ENCODE peak calls at places on chromosomes 2 and 18, in nine cellular contexts. U is esophagus squamous epithelium, F is H54, R is heart left ventricle, P is A549, A is vagina, O is ovary, N is adrenal gland, V is stomach. J is an unnamed sample.
A peak's percentile ranks its signal among the peaks of the same experiment; 100 is the strongest.

GRCh38 chr2:46651363-46652099 is 172.2 kb downstream of the TMEM247 start:
- DNase-seq in U (no peak), F (no peak), O (peak; percentile 67), P (no peak), V (no peak), R (no peak), A (no peak), N (peak; percentile 61), J (peak; percentile 11)

GRCh38 chr2:112938904-112939303 is 27.9 kb downstream of the IL37 start:
- DNase-seq in P (no peak), O (no peak), V (peak; percentile 53), A (no peak), N (no peak), U (no peak), F (peak; percentile 19), R (no peak), J (no peak)

GRCh38 chr18:76416935-76417334 is 78.1 kb downstream of the ZNF516 start:
- DNase-seq in O (peak; percentile 76), R (no peak), V (no peak), P (no peak), N (peak; percentile 66), U (no peak), F (no peak), A (peak; percentile 87), J (no peak)

GRCh38 chr2:85438291-85439110 is 20.0 kb downstream of the SH2D6 start:
- DNase-seq in F (no peak), N (no peak), V (peak; percentile 41), A (no peak), O (peak; percentile 66), U (no peak), P (no peak), R (no peak), J (no peak)

GRCh38 chr18:79591040-79591308 is 88.6 kb upstream of the CTDP1 start:
- DNase-seq in O (no peak), V (no peak), A (no peak), U (no peak), R (no peak), P (no peak), N (no peak), F (no peak), J (no peak)

GRCh38 chr2:238573065-238573778 is 146.5 kb downstream of the ASB1 start:
- DNase-seq in A (no peak), U (no peak), N (no peak), V (no peak), P (peak; percentile 49), F (peak; percentile 59), O (peak; percentile 19), R (no peak), J (peak; percentile 39)

GRCh38 chr18:28457784-28458183 is 280.9 kb upstream of the CDH2 start:
- DNase-seq in O (no peak), R (no peak), F (no peak), U (no peak), V (no peak), A (no peak), P (no peak), N (no peak), J (no peak)

GRCh38 chr2:223464071-223464470 is 138.1 kb downstream of the SCG2 start:
- DNase-seq in R (no peak), V (no peak), U (no peak), N (no peak), P (no peak), O (no peak), F (no peak), A (no peak), J (no peak)

DNA sequence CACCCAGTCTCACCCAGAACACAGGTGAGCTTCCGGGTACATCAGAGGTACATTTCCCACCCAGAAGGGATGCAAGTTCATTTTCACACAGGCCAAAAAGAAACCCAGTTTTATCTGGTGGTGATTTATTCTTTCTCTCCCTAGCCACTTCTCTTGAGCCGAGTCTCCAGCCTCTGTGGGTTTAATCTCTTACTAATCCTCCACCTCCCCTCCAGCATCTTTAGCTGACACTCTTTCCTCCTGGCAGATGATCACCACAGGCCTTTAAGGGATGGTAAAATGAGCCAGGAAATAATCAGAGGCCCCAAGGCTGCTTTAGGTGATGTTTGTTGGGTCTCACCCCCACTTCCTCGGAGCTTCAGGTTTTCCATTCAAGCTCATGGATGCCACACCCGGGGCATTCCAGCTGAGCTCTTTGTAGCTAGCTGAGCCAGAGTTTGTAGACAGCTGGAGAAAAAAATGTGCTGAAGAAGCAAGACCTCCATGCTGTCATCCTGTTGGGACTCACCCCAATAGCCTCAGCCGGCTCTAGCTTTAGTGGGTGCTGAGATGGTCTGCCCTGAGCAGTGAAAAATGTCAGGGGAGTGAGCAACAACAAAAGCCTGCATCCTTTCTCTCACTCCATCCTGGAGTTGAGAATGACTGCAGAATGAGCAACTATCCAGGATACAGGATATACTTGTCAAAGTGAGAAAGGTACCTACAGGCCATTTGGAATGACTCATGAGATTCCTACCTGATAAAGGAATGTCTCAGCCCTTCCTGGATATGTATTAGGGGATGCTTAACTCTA is 145.9 kb upstream of the DLX2 start:
- DNase-seq in N (no peak), O (no peak), U (no peak), R (no peak), A (no peak), F (peak; percentile 48), P (no peak), V (no peak), J (no peak)
- TF ChIP-seq POLR2A in N (no peak), O (no peak), U (no peak), R (no peak), A (no peak), F (no peak), P (no peak), V (no peak), J (no peak)

GRCh38 chr2:54570321-54570881 is 114.3 kb downstream of the SPTBN1 start:
- DNase-seq in V (no peak), A (no peak), R (no peak), P (no peak), F (no peak), N (no peak), U (no peak), O (no peak), J (no peak)

GRCh38 chr2:54568876-54569298 is 112.8 kb downstream of the SPTBN1 start:
- DNase-seq in O (no peak), N (no peak), A (no peak), U (no peak), R (no peak), V (peak; percentile 73), F (no peak), P (no peak), J (no peak)

GRCh38 chr2:54572262-54572635 is 116.1 kb downstream of the SPTBN1 start:
- DNase-seq in U (no peak), R (no peak), O (no peak), A (no peak), P (peak; percentile 79), N (peak; percentile 46), F (peak; percentile 33), V (no peak), J (no peak)

GRCh38 chr2:54570925-54571694 is 115.0 kb downstream of the SPTBN1 start:
- DNase-seq in F (peak; percentile 56), O (no peak), U (no peak), A (no peak), V (peak; percentile 64), P (peak; percentile 71), N (peak; percentile 72), R (peak; percentile 62), J (no peak)

DNA sequence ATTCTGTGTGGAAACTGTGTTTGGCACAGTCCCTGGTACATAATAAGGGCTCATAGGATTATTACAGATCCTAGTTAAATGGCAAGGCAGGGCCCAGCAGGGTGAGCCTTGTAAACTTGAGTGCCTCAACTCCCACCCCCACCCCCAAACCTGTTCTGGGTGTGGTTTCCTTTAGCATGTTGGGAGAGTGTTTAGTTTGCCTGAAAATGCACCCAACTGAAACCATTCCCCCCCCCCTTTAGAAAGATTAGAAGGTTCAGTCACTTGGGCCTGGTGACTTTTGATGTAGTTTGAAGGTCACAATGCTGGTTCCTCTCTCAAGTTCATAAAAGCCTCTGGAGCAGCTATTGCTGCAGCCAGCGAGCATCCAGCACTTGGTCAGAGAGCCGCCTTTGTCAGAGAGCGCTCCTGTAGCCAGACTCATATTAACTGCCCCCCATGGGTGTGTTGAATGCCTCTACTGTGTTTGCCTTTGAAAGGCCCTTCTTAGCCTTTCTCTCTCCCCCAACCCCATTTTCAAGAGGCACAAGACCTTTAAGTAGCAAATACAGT is 113.7 kb downstream of the SPTBN1 start:
- DNase-seq in P (no peak), N (peak; percentile 25), A (no peak), U (no peak), R (no peak), V (peak; percentile 60), F (no peak), O (no peak), J (no peak)
- TF ChIP-seq POLR2A in P (no peak), N (no peak), A (no peak), U (no peak), R (no peak), V (no peak), F (no peak), O (no peak), J (no peak)

GRCh38 chr2:159615187-159615935 is 987 bp downstream of the BAZ2B start:
- DNase-seq in A (peak; percentile 96), V (peak; percentile 83), R (peak; percentile 94), N (peak; percentile 96), U (peak; percentile 31), O (peak; percentile 93), P (peak; percentile 70), F (peak; percentile 57), J (peak; percentile 89)

GRCh38 chr2:159612255-159612901 is 4.0 kb downstream of the BAZ2B start:
- DNase-seq in R (no peak), V (no peak), O (no peak), U (no peak), P (no peak), F (no peak), A (no peak), N (no peak), J (peak; percentile 40)

GRCh38 chr2:159615936-159616733 is at the start of gene BAZ2B:
- DNase-seq in A (no peak), N (peak; percentile 53), F (peak; percentile 14), U (no peak), P (peak; percentile 31), V (peak; percentile 63), R (peak; percentile 38), O (no peak), J (peak; percentile 75)

GRCh38 chr2:159614534-159615186 is 1.7 kb downstream of the BAZ2B start:
- DNase-seq in R (no peak), U (no peak), O (no peak), P (no peak), V (no peak), N (no peak), F (no peak), A (no peak), J (peak; percentile 88)

GRCh38 chr2:159613515-159614336 is 2.6 kb downstream of the BAZ2B start:
- DNase-seq in P (no peak), V (no peak), R (no peak), A (no peak), O (no peak), N (no peak), U (no peak), F (no peak), J (peak; percentile 68)
- TF ChIP-seq POLR2A in P (no peak), V (no peak), R (no peak), A (no peak), O (no peak), N (no peak), U (no peak), F (no peak), J (peak; percentile 63)

DNA sequence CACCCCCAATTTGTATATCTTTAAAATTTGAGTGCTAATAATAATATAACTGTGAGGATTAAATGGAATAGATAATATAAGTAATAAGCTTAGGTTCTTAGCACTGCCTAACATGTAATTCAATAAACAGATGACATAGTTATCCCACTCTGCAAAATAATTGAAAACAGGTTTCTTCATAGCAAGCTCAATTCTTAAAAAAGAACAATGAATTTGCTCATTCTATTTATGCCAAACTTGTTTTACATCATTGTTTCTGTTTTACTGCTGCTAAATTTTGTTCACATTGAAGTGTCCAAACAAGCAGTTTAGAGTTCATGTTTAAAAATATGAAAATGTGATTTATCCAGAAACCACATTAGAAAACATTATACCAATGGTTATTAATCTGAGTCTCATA is 217.0 kb downstream of the MBD5 start:
- DNase-seq in P (no peak), F (no peak), R (no peak), O (no peak), V (no peak), U (no peak), A (no peak), N (no peak), J (no peak)
- TF ChIP-seq POLR2A in P (no peak), F (no peak), R (no peak), O (no peak), V (no peak), U (no peak), A (no peak), N (no peak), J (no peak)

J was measured in erythroblast.